ENCODE peak calls at places on chromosomes 7 and 10, in eight cellular contexts. S is K562; U is stimulated activated CD8-positive, alpha-beta memory T cell treated with anti-CD3 and anti-CD28 coated beads, Interleukin-2, amount 100 ng/mL, for 1 hour; J is WTC11; L is ACHN; N is AG09319; Z is anterior cingulate cortex; V is GM20000. E is an unnamed sample.
A peak's percentile ranks its signal among the peaks of the same experiment; 100 is the strongest.

GRCh38 chr7:159141159-159141558 is 3.5 kb downstream of the VIPR2 start:
- DNase-seq in S (no peak), U (no peak), J (no peak), L (no peak), N (no peak), Z (no peak), V (no peak), E (no peak)

GRCh38 chr10:109403551-109403950 is 519.8 kb downstream of the XPNPEP1 start:
- DNase-seq in S (no peak), U (no peak), J (no peak), L (no peak), N (no peak), Z (no peak), V (no peak), E (no peak)

GRCh38 chr7:49001610-49002033 is 77.3 kb downstream of the CDC14C start:
- DNase-seq in S (peak; percentile 17), U (no peak), J (peak; percentile 68), L (peak; percentile 77), N (no peak), Z (no peak), V (peak; percentile 50), E (peak; percentile 42)

GRCh38 chr10:29392376-29393021 is 103.6 kb downstream of the LYZL1 start:
- DNase-seq in S (peak; percentile 52), U (no peak), J (peak; percentile 64), L (peak; percentile 33), N (no peak), Z (no peak), V (peak; percentile 51), E (peak; percentile 64)

GRCh38 chr7:26091933-26092332 is 60.1 kb upstream of the NFE2L3 start:
- DNase-seq in S (peak; percentile 35), U (no peak), J (no peak), L (peak; percentile 30), N (no peak), Z (no peak), V (no peak), E (no peak)

GRCh38 chr7:69192134-69192533 is 406.1 kb upstream of the AUTS2 start:
- DNase-seq in S (no peak), U (no peak), J (no peak), L (no peak), N (no peak), Z (no peak), V (no peak), E (no peak)

GRCh38 chr7:77651544-77652162 is 44.6 kb upstream of the RSBN1L start:
- DNase-seq in S (peak; percentile 72), U (no peak), J (no peak), L (peak; percentile 58), N (peak; percentile 12), Z (no peak), V (peak; percentile 61), E (peak; percentile 16)

GRCh38 chr7:35792472-35793224 is 8.2 kb upstream of the SEPTIN7 start:
- DNase-seq in S (no peak), U (no peak), J (no peak), L (no peak), N (no peak), Z (no peak), V (no peak), E (no peak)

GRCh38 chr10:132058793-132059759 is 6.7 kb upstream of the JAKMIP3 start:
- DNase-seq in S (no peak), U (no peak), J (no peak), L (no peak), N (no peak), Z (no peak), V (no peak), E (no peak)

GRCh38 chr10:28302668-28303488 is at the start of gene MPP7:
- DNase-seq in S (peak; percentile 96), U (peak; percentile 96), J (peak; percentile 95), L (peak; percentile 96), N (peak; percentile 91), Z (peak; percentile 94), V (peak; percentile 96), E (peak; percentile 95)